ENCODE peak calls at places on chromosomes 12 and 14, in nine cellular contexts. One of them, this sample, is unnamed.

GRCh38 chr14:55191101-55191880 is at the start of gene DLGAP5:
- DNase-seq in foreskin keratinocyte: peak
- DNase-seq in nephron progenitor cell: peak
- DNase-seq in adrenal gland: peak
- DNase-seq in Calu3: peak
- DNase-seq in neural crest cell: peak
- DNase-seq in AG10803: peak
- DNase-seq in WTC11: peak
- DNase-seq in sigmoid colon: peak
- DNase-seq in this sample: peak

GRCh38 chr12:25769076-25769945 is 189.2 kb upstream of the RASSF8 start:
- DNase-seq in foreskin keratinocyte: peak
- DNase-seq in AG10803: peak
- DNase-seq in WTC11: no peak
- DNase-seq in Calu3: no peak
- DNase-seq in sigmoid colon: no peak
- DNase-seq in adrenal gland: peak
- DNase-seq in neural crest cell: no peak
- DNase-seq in nephron progenitor cell: no peak
- DNase-seq in this sample: no peak

GRCh38 chr14:100864960-100865681 is 38.4 kb downstream of the RTL1 start:
- DNase-seq in sigmoid colon: peak
- DNase-seq in AG10803: peak
- DNase-seq in WTC11: no peak
- DNase-seq in nephron progenitor cell: no peak
- DNase-seq in foreskin keratinocyte: peak
- DNase-seq in adrenal gland: peak
- DNase-seq in neural crest cell: no peak
- DNase-seq in Calu3: no peak
- DNase-seq in this sample: no peak

GRCh38 chr14:60174352-60175254 is 9.4 kb upstream of the DHRS7 start:
- DNase-seq in sigmoid colon: no peak
- DNase-seq in Calu3: no peak
- DNase-seq in nephron progenitor cell: no peak
- DNase-seq in WTC11: no peak
- DNase-seq in neural crest cell: no peak
- DNase-seq in adrenal gland: no peak
- DNase-seq in AG10803: no peak
- DNase-seq in foreskin keratinocyte: no peak
- DNase-seq in this sample: peak

GRCh38 chr12:14454098-14454907 is 88.8 kb downstream of the ATF7IP start:
- DNase-seq in nephron progenitor cell: peak
- DNase-seq in foreskin keratinocyte: peak
- DNase-seq in sigmoid colon: no peak
- DNase-seq in neural crest cell: no peak
- DNase-seq in AG10803: peak
- DNase-seq in adrenal gland: no peak
- DNase-seq in WTC11: peak
- DNase-seq in Calu3: peak
- DNase-seq in this sample: peak

GRCh38 chr14:55704654-55705053 is 124.6 kb downstream of the KTN1 start:
- DNase-seq in AG10803: no peak
- DNase-seq in nephron progenitor cell: no peak
- DNase-seq in neural crest cell: no peak
- DNase-seq in foreskin keratinocyte: no peak
- DNase-seq in sigmoid colon: no peak
- DNase-seq in Calu3: no peak
- DNase-seq in WTC11: no peak
- DNase-seq in adrenal gland: no peak
- DNase-seq in this sample: no peak

GRCh38 chr12:47192046-47192445 is 112.3 kb upstream of the AMIGO2 start:
- DNase-seq in foreskin keratinocyte: no peak
- DNase-seq in AG10803: no peak
- DNase-seq in adrenal gland: no peak
- DNase-seq in WTC11: no peak
- DNase-seq in neural crest cell: no peak
- DNase-seq in sigmoid colon: no peak
- DNase-seq in Calu3: no peak
- DNase-seq in nephron progenitor cell: no peak
- DNase-seq in this sample: no peak

GRCh38 chr12:57772429-57773322 is at the start of gene EEF1AKMT3:
- DNase-seq in nephron progenitor cell: peak
- DNase-seq in adrenal gland: peak
- DNase-seq in WTC11: peak
- DNase-seq in AG10803: peak
- DNase-seq in neural crest cell: peak
- DNase-seq in Calu3: peak
- DNase-seq in sigmoid colon: peak
- DNase-seq in foreskin keratinocyte: no peak
- DNase-seq in this sample: peak

GRCh38 chr14:92553456-92553855 is 39.9 kb downstream of the RIN3 start:
- DNase-seq in Calu3: no peak
- DNase-seq in AG10803: peak
- DNase-seq in neural crest cell: no peak
- DNase-seq in nephron progenitor cell: no peak
- DNase-seq in adrenal gland: peak
- DNase-seq in WTC11: peak
- DNase-seq in sigmoid colon: no peak
- DNase-seq in foreskin keratinocyte: no peak
- DNase-seq in this sample: peak

GRCh38 chr14:28767851-28768548 is 1.4 kb downstream of the FOXG1 start:
- DNase-seq in adrenal gland: no peak
- DNase-seq in nephron progenitor cell: peak
- DNase-seq in Calu3: no peak
- DNase-seq in AG10803: no peak
- DNase-seq in WTC11: peak
- DNase-seq in sigmoid colon: no peak
- DNase-seq in foreskin keratinocyte: no peak
- DNase-seq in neural crest cell: no peak
- DNase-seq in this sample: peak

GRCh38 chr12:51621155-51621922 is 30.3 kb downstream of the SCN8A start:
- DNase-seq in adrenal gland: no peak
- DNase-seq in nephron progenitor cell: no peak
- DNase-seq in neural crest cell: no peak
- DNase-seq in sigmoid colon: no peak
- DNase-seq in WTC11: no peak
- DNase-seq in AG10803: peak
- DNase-seq in foreskin keratinocyte: no peak
- DNase-seq in Calu3: no peak
- DNase-seq in this sample: no peak

GRCh38 chr12:87270894-87271293 is 758.3 kb downstream of the C12orf50 start:
- DNase-seq in WTC11: no peak
- DNase-seq in Calu3: no peak
- DNase-seq in sigmoid colon: no peak
- DNase-seq in neural crest cell: no peak
- DNase-seq in foreskin keratinocyte: peak
- DNase-seq in nephron progenitor cell: no peak
- DNase-seq in AG10803: peak
- DNase-seq in adrenal gland: no peak
- DNase-seq in this sample: no peak

GRCh38 chr14:91149462-91149861 is 35.6 kb downstream of the DGLUCY start:
- DNase-seq in sigmoid colon: peak
- DNase-seq in Calu3: peak
- DNase-seq in neural crest cell: no peak
- DNase-seq in nephron progenitor cell: no peak
- DNase-seq in WTC11: no peak
- DNase-seq in AG10803: peak
- DNase-seq in foreskin keratinocyte: peak
- DNase-seq in adrenal gland: peak
- DNase-seq in this sample: no peak

GRCh38 chr12:46400406-46400805 is 27.8 kb upstream of the SLC38A2 start:
- DNase-seq in sigmoid colon: no peak
- DNase-seq in WTC11: no peak
- DNase-seq in AG10803: peak
- DNase-seq in nephron progenitor cell: no peak
- DNase-seq in foreskin keratinocyte: peak
- DNase-seq in adrenal gland: no peak
- DNase-seq in Calu3: no peak
- DNase-seq in neural crest cell: no peak
- DNase-seq in this sample: no peak

GRCh38 chr14:29518335-29518734 is 409.3 kb downstream of the PRKD1 start:
- DNase-seq in neural crest cell: no peak
- DNase-seq in adrenal gland: no peak
- DNase-seq in foreskin keratinocyte: no peak
- DNase-seq in WTC11: no peak
- DNase-seq in Calu3: no peak
- DNase-seq in AG10803: peak
- DNase-seq in nephron progenitor cell: no peak
- DNase-seq in sigmoid colon: no peak
- DNase-seq in this sample: no peak

GRCh38 chr12:48998497-48999353 is 450 bp downstream of the DDN start:
- DNase-seq in WTC11: no peak
- DNase-seq in adrenal gland: peak
- DNase-seq in sigmoid colon: no peak
- DNase-seq in nephron progenitor cell: no peak
- DNase-seq in Calu3: peak
- DNase-seq in AG10803: no peak
- DNase-seq in foreskin keratinocyte: no peak
- DNase-seq in neural crest cell: no peak
- DNase-seq in this sample: peak

GRCh38 chr12:7970475-7971252 is 34.7 kb upstream of the SLC2A3 start:
- DNase-seq in sigmoid colon: peak
- DNase-seq in nephron progenitor cell: peak
- DNase-seq in adrenal gland: peak
- DNase-seq in AG10803: peak
- DNase-seq in foreskin keratinocyte: peak
- DNase-seq in neural crest cell: peak
- DNase-seq in WTC11: peak
- DNase-seq in Calu3: peak
- DNase-seq in this sample: peak
- TF ChIP-seq CTCF in sigmoid colon: no peak
- TF ChIP-seq CTCF in nephron progenitor cell: no peak
- TF ChIP-seq CTCF in adrenal gland: peak
- TF ChIP-seq CTCF in AG10803: no peak
- TF ChIP-seq CTCF in foreskin keratinocyte: peak
- TF ChIP-seq CTCF in neural crest cell: peak
- TF ChIP-seq CTCF in WTC11: no peak
- TF ChIP-seq CTCF in Calu3: no peak
- TF ChIP-seq CTCF in this sample: no peak

DNA sequence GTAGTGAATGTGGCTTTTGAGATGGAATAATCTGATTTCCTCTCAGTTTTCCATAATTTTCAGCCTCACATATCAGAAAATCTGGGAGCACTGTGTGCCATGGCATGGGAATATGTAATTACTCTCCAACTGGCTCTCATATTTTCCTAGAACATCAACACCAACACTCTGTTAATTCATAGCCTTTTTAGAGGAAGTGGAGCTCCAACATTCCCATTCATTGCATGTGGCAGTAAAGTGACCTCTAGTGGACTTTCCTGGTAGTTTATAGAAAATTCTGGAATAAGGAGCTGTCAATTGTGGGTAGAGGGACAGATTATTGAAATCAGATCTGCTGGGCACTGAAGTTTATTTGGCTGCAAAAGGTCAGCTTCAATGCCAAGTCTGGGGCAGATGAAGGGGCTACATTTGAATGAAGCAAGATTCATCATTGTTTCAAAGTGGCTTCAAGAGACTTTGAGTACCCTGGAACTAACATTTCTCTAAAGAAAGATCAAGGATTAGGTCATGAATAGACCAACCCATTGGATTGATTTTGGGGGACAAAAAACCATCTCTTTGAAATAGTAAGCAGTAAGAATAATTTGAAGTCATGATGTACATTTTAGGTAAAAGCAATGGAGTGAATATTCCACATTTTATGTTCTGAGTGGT is 23.6 kb upstream of the USP44 start:
- DNase-seq in adrenal gland: no peak
- DNase-seq in Calu3: peak
- DNase-seq in foreskin keratinocyte: peak
- DNase-seq in AG10803: peak
- DNase-seq in neural crest cell: no peak
- DNase-seq in sigmoid colon: no peak
- DNase-seq in WTC11: no peak
- DNase-seq in nephron progenitor cell: peak
- DNase-seq in this sample: peak
- TF ChIP-seq CTCF in adrenal gland: peak
- TF ChIP-seq CTCF in Calu3: peak
- TF ChIP-seq CTCF in foreskin keratinocyte: peak
- TF ChIP-seq CTCF in AG10803: peak
- TF ChIP-seq CTCF in neural crest cell: peak
- TF ChIP-seq CTCF in sigmoid colon: peak
- TF ChIP-seq CTCF in WTC11: peak
- TF ChIP-seq CTCF in nephron progenitor cell: peak
- TF ChIP-seq CTCF in this sample: peak

GRCh38 chr14:98445736-98446135 is 826.3 kb downstream of the BCL11B start:
- DNase-seq in WTC11: no peak
- DNase-seq in nephron progenitor cell: no peak
- DNase-seq in neural crest cell: no peak
- DNase-seq in adrenal gland: no peak
- DNase-seq in foreskin keratinocyte: no peak
- DNase-seq in sigmoid colon: no peak
- DNase-seq in Calu3: no peak
- DNase-seq in AG10803: no peak
- DNase-seq in this sample: no peak
- TF ChIP-seq CTCF in WTC11: no peak
- TF ChIP-seq CTCF in nephron progenitor cell: no peak
- TF ChIP-seq CTCF in neural crest cell: no peak
- TF ChIP-seq CTCF in adrenal gland: no peak
- TF ChIP-seq CTCF in foreskin keratinocyte: no peak
- TF ChIP-seq CTCF in sigmoid colon: no peak
- TF ChIP-seq CTCF in Calu3: no peak
- TF ChIP-seq CTCF in AG10803: no peak
- TF ChIP-seq CTCF in this sample: no peak

GRCh38 chr14:36866867-36867266 is 205.2 kb downstream of the PAX9 start:
- DNase-seq in foreskin keratinocyte: no peak
- DNase-seq in nephron progenitor cell: no peak
- DNase-seq in WTC11: no peak
- DNase-seq in neural crest cell: no peak
- DNase-seq in adrenal gland: no peak
- DNase-seq in sigmoid colon: no peak
- DNase-seq in Calu3: no peak
- DNase-seq in AG10803: no peak
- DNase-seq in this sample: no peak

GRCh38 chr14:36857842-36858445 is 196.3 kb downstream of the PAX9 start:
- DNase-seq in foreskin keratinocyte: no peak
- DNase-seq in adrenal gland: no peak
- DNase-seq in sigmoid colon: peak
- DNase-seq in neural crest cell: no peak
- DNase-seq in WTC11: no peak
- DNase-seq in Calu3: no peak
- DNase-seq in AG10803: no peak
- DNase-seq in nephron progenitor cell: no peak
- DNase-seq in this sample: no peak

GRCh38 chr14:36859119-36859518 is 197.5 kb downstream of the PAX9 start:
- DNase-seq in Calu3: no peak
- DNase-seq in neural crest cell: no peak
- DNase-seq in foreskin keratinocyte: no peak
- DNase-seq in WTC11: no peak
- DNase-seq in AG10803: no peak
- DNase-seq in nephron progenitor cell: no peak
- DNase-seq in sigmoid colon: no peak
- DNase-seq in adrenal gland: no peak
- DNase-seq in this sample: no peak

DNA sequence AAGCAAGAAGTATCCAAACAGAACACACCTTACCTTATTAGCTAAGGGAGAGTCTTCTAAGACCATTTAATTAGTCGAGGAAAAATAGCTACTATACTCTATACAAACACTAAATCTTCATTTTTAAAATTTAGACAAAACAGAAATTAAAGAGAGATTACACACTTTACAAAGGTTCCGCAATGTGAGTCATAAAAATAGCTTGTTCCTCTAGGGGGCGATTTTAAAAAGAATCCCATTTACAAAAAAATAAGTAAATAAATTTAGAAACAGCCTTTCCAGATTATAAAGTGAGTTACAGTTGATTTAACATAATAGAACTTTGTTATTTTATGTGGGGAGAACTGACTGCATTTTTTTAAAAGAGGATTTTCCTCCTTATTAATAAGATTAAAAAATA is 201.6 kb downstream of the PAX9 start:
- DNase-seq in WTC11: no peak
- DNase-seq in AG10803: no peak
- DNase-seq in adrenal gland: no peak
- DNase-seq in Calu3: no peak
- DNase-seq in sigmoid colon: no peak
- DNase-seq in neural crest cell: no peak
- DNase-seq in nephron progenitor cell: no peak
- DNase-seq in foreskin keratinocyte: no peak
- DNase-seq in this sample: no peak
- TF ChIP-seq CTCF in WTC11: no peak
- TF ChIP-seq CTCF in AG10803: peak
- TF ChIP-seq CTCF in adrenal gland: no peak
- TF ChIP-seq CTCF in Calu3: no peak
- TF ChIP-seq CTCF in sigmoid colon: no peak
- TF ChIP-seq CTCF in neural crest cell: peak
- TF ChIP-seq CTCF in nephron progenitor cell: peak
- TF ChIP-seq CTCF in foreskin keratinocyte: peak
- TF ChIP-seq CTCF in this sample: peak